ENCODE peak calls at places on chromosomes 1 and 21, in eight cellular contexts. One of them, this sample, is unnamed.

GRCh38 chr1:61638296-61638695 is 86.6 kb downstream of the TM2D1 start:
- DNase-seq in neural crest cell: no peak
- DNase-seq in activated T-cell treated with anti-CD3 and anti-CD28 coated beads, Interleukin-2, amount 50 U/mL, for 72 hours: no peak
- DNase-seq in SK-N-DZ: no peak
- DNase-seq in nucleus accumbens: no peak
- DNase-seq in A673: peak
- DNase-seq in tibial artery: no peak
- DNase-seq in HT1080: no peak
- DNase-seq in this sample: no peak

GRCh38 chr1:110673197-110673701 is 1.5 kb downstream of the KCNA3 start:
- DNase-seq in neural crest cell: no peak
- DNase-seq in activated T-cell treated with anti-CD3 and anti-CD28 coated beads, Interleukin-2, amount 50 U/mL, for 72 hours: peak
- DNase-seq in SK-N-DZ: no peak
- DNase-seq in nucleus accumbens: peak
- DNase-seq in A673: no peak
- DNase-seq in tibial artery: no peak
- DNase-seq in HT1080: no peak
- DNase-seq in this sample: no peak

GRCh38 chr1:208101661-208102431 is 142.3 kb downstream of the PLXNA2 start:
- DNase-seq in neural crest cell: peak
- DNase-seq in activated T-cell treated with anti-CD3 and anti-CD28 coated beads, Interleukin-2, amount 50 U/mL, for 72 hours: no peak
- DNase-seq in SK-N-DZ: peak
- DNase-seq in nucleus accumbens: peak
- DNase-seq in A673: no peak
- DNase-seq in tibial artery: no peak
- DNase-seq in HT1080: no peak
- DNase-seq in this sample: peak

GRCh38 chr1:93662481-93663190 is 19.0 kb downstream of the BCAR3 start:
- DNase-seq in neural crest cell: no peak
- DNase-seq in activated T-cell treated with anti-CD3 and anti-CD28 coated beads, Interleukin-2, amount 50 U/mL, for 72 hours: no peak
- DNase-seq in SK-N-DZ: no peak
- DNase-seq in nucleus accumbens: no peak
- DNase-seq in A673: peak
- DNase-seq in tibial artery: no peak
- DNase-seq in HT1080: no peak
- DNase-seq in this sample: no peak

GRCh38 chr1:212207822-212208520 is 77.2 kb upstream of the PPP2R5A start:
- DNase-seq in neural crest cell: no peak
- DNase-seq in activated T-cell treated with anti-CD3 and anti-CD28 coated beads, Interleukin-2, amount 50 U/mL, for 72 hours: no peak
- DNase-seq in SK-N-DZ: no peak
- DNase-seq in nucleus accumbens: peak
- DNase-seq in A673: no peak
- DNase-seq in tibial artery: no peak
- DNase-seq in HT1080: no peak
- DNase-seq in this sample: no peak

GRCh38 chr1:225460021-225460736 is 32.3 kb upstream of the LBR start:
- DNase-seq in neural crest cell: no peak
- DNase-seq in activated T-cell treated with anti-CD3 and anti-CD28 coated beads, Interleukin-2, amount 50 U/mL, for 72 hours: peak
- DNase-seq in SK-N-DZ: no peak
- DNase-seq in nucleus accumbens: no peak
- DNase-seq in A673: no peak
- DNase-seq in tibial artery: peak
- DNase-seq in HT1080: no peak
- DNase-seq in this sample: no peak

GRCh38 chr1:168266644-168267186 is 14.0 kb upstream of the TBX19 start:
- DNase-seq in neural crest cell: no peak
- DNase-seq in activated T-cell treated with anti-CD3 and anti-CD28 coated beads, Interleukin-2, amount 50 U/mL, for 72 hours: no peak
- DNase-seq in SK-N-DZ: no peak
- DNase-seq in nucleus accumbens: no peak
- DNase-seq in A673: no peak
- DNase-seq in tibial artery: no peak
- DNase-seq in HT1080: peak
- DNase-seq in this sample: no peak

GRCh38 chr1:87436534-87436933 is 107.9 kb downstream of the LMO4 start:
- DNase-seq in neural crest cell: no peak
- DNase-seq in activated T-cell treated with anti-CD3 and anti-CD28 coated beads, Interleukin-2, amount 50 U/mL, for 72 hours: no peak
- DNase-seq in SK-N-DZ: no peak
- DNase-seq in nucleus accumbens: no peak
- DNase-seq in A673: no peak
- DNase-seq in tibial artery: no peak
- DNase-seq in HT1080: no peak
- DNase-seq in this sample: no peak

GRCh38 chr21:45034556-45035476 is 39.6 kb upstream of the ADARB1 start:
- DNase-seq in neural crest cell: no peak
- DNase-seq in activated T-cell treated with anti-CD3 and anti-CD28 coated beads, Interleukin-2, amount 50 U/mL, for 72 hours: no peak
- DNase-seq in SK-N-DZ: no peak
- DNase-seq in nucleus accumbens: no peak
- DNase-seq in A673: no peak
- DNase-seq in tibial artery: peak
- DNase-seq in HT1080: no peak
- DNase-seq in this sample: no peak

GRCh38 chr1:193905288-193906085 is 719.1 kb upstream of the B3GALT2 start:
- DNase-seq in neural crest cell: no peak
- DNase-seq in activated T-cell treated with anti-CD3 and anti-CD28 coated beads, Interleukin-2, amount 50 U/mL, for 72 hours: no peak
- DNase-seq in SK-N-DZ: no peak
- DNase-seq in nucleus accumbens: no peak
- DNase-seq in A673: no peak
- DNase-seq in tibial artery: no peak
- DNase-seq in HT1080: peak
- DNase-seq in this sample: no peak

GRCh38 chr1:40782371-40782956 is 1.1 kb upstream of the KCNQ4 start:
- DNase-seq in neural crest cell: no peak
- DNase-seq in activated T-cell treated with anti-CD3 and anti-CD28 coated beads, Interleukin-2, amount 50 U/mL, for 72 hours: no peak
- DNase-seq in SK-N-DZ: no peak
- DNase-seq in nucleus accumbens: no peak
- DNase-seq in A673: no peak
- DNase-seq in tibial artery: no peak
- DNase-seq in HT1080: no peak
- DNase-seq in this sample: peak

GRCh38 chr1:68107771-68108170 is 57.3 kb upstream of the DIRAS3 start:
- DNase-seq in neural crest cell: no peak
- DNase-seq in activated T-cell treated with anti-CD3 and anti-CD28 coated beads, Interleukin-2, amount 50 U/mL, for 72 hours: no peak
- DNase-seq in SK-N-DZ: no peak
- DNase-seq in nucleus accumbens: no peak
- DNase-seq in A673: no peak
- DNase-seq in tibial artery: no peak
- DNase-seq in HT1080: peak
- DNase-seq in this sample: no peak

GRCh38 chr1:182955596-182956588 is 2.9 kb upstream of the SHCBP1L start:
- DNase-seq in neural crest cell: no peak
- DNase-seq in activated T-cell treated with anti-CD3 and anti-CD28 coated beads, Interleukin-2, amount 50 U/mL, for 72 hours: no peak
- DNase-seq in SK-N-DZ: no peak
- DNase-seq in nucleus accumbens: no peak
- DNase-seq in A673: no peak
- DNase-seq in tibial artery: no peak
- DNase-seq in HT1080: peak
- DNase-seq in this sample: no peak

GRCh38 chr21:34819357-34819999 is 150.7 kb downstream of the CLIC6 start:
- DNase-seq in neural crest cell: no peak
- DNase-seq in activated T-cell treated with anti-CD3 and anti-CD28 coated beads, Interleukin-2, amount 50 U/mL, for 72 hours: no peak
- DNase-seq in SK-N-DZ: no peak
- DNase-seq in nucleus accumbens: no peak
- DNase-seq in A673: no peak
- DNase-seq in tibial artery: no peak
- DNase-seq in HT1080: no peak
- DNase-seq in this sample: no peak

GRCh38 chr1:226476657-226477319 is 68.9 kb upstream of the PARP1 start:
- DNase-seq in neural crest cell: no peak
- DNase-seq in activated T-cell treated with anti-CD3 and anti-CD28 coated beads, Interleukin-2, amount 50 U/mL, for 72 hours: no peak
- DNase-seq in SK-N-DZ: no peak
- DNase-seq in nucleus accumbens: no peak
- DNase-seq in A673: peak
- DNase-seq in tibial artery: no peak
- DNase-seq in HT1080: peak
- DNase-seq in this sample: no peak

GRCh38 chr1:243345205-243345604 is 89.4 kb downstream of the SDCCAG8 start:
- DNase-seq in neural crest cell: no peak
- DNase-seq in activated T-cell treated with anti-CD3 and anti-CD28 coated beads, Interleukin-2, amount 50 U/mL, for 72 hours: no peak
- DNase-seq in SK-N-DZ: no peak
- DNase-seq in nucleus accumbens: peak
- DNase-seq in A673: peak
- DNase-seq in tibial artery: no peak
- DNase-seq in HT1080: no peak
- DNase-seq in this sample: peak

GRCh38 chr1:109757936-109758786 is 5.6 kb downstream of the EPS8L3 start:
- DNase-seq in neural crest cell: no peak
- DNase-seq in activated T-cell treated with anti-CD3 and anti-CD28 coated beads, Interleukin-2, amount 50 U/mL, for 72 hours: no peak
- DNase-seq in SK-N-DZ: no peak
- DNase-seq in nucleus accumbens: no peak
- DNase-seq in A673: no peak
- DNase-seq in tibial artery: no peak
- DNase-seq in HT1080: no peak
- DNase-seq in this sample: no peak

GRCh38 chr1:230581446-230582079 is 60.7 kb upstream of the COG2 start:
- DNase-seq in neural crest cell: no peak
- DNase-seq in activated T-cell treated with anti-CD3 and anti-CD28 coated beads, Interleukin-2, amount 50 U/mL, for 72 hours: no peak
- DNase-seq in SK-N-DZ: peak
- DNase-seq in nucleus accumbens: no peak
- DNase-seq in A673: peak
- DNase-seq in tibial artery: no peak
- DNase-seq in HT1080: peak
- DNase-seq in this sample: no peak

GRCh38 chr21:41640756-41641509 is 125.9 kb downstream of the RIPK4 start:
- DNase-seq in neural crest cell: no peak
- DNase-seq in activated T-cell treated with anti-CD3 and anti-CD28 coated beads, Interleukin-2, amount 50 U/mL, for 72 hours: no peak
- DNase-seq in SK-N-DZ: no peak
- DNase-seq in nucleus accumbens: no peak
- DNase-seq in A673: peak
- DNase-seq in tibial artery: peak
- DNase-seq in HT1080: peak
- DNase-seq in this sample: no peak

GRCh38 chr1:77639056-77639455 is 43.4 kb downstream of the ZZZ3 start:
- DNase-seq in neural crest cell: no peak
- DNase-seq in activated T-cell treated with anti-CD3 and anti-CD28 coated beads, Interleukin-2, amount 50 U/mL, for 72 hours: no peak
- DNase-seq in SK-N-DZ: no peak
- DNase-seq in nucleus accumbens: no peak
- DNase-seq in A673: no peak
- DNase-seq in tibial artery: no peak
- DNase-seq in HT1080: peak
- DNase-seq in this sample: no peak

GRCh38 chr1:212106286-212106792 is 70.8 kb downstream of the DTL start:
- DNase-seq in neural crest cell: no peak
- DNase-seq in activated T-cell treated with anti-CD3 and anti-CD28 coated beads, Interleukin-2, amount 50 U/mL, for 72 hours: no peak
- DNase-seq in SK-N-DZ: no peak
- DNase-seq in nucleus accumbens: no peak
- DNase-seq in A673: no peak
- DNase-seq in tibial artery: no peak
- DNase-seq in HT1080: no peak
- DNase-seq in this sample: no peak

GRCh38 chr1:202304370-202304769 is 37.4 kb downstream of the UBE2T start:
- DNase-seq in neural crest cell: no peak
- DNase-seq in activated T-cell treated with anti-CD3 and anti-CD28 coated beads, Interleukin-2, amount 50 U/mL, for 72 hours: no peak
- DNase-seq in SK-N-DZ: no peak
- DNase-seq in nucleus accumbens: peak
- DNase-seq in A673: no peak
- DNase-seq in tibial artery: peak
- DNase-seq in HT1080: no peak
- DNase-seq in this sample: peak

GRCh38 chr1:227323164-227323955 is 5.1 kb upstream of the CDC42BPA start:
- DNase-seq in neural crest cell: no peak
- DNase-seq in activated T-cell treated with anti-CD3 and anti-CD28 coated beads, Interleukin-2, amount 50 U/mL, for 72 hours: no peak
- DNase-seq in SK-N-DZ: no peak
- DNase-seq in nucleus accumbens: no peak
- DNase-seq in A673: no peak
- DNase-seq in tibial artery: no peak
- DNase-seq in HT1080: no peak
- DNase-seq in this sample: no peak

GRCh38 chr1:201169971-201170532 is 15.8 kb upstream of the TMEM9 start:
- DNase-seq in neural crest cell: no peak
- DNase-seq in activated T-cell treated with anti-CD3 and anti-CD28 coated beads, Interleukin-2, amount 50 U/mL, for 72 hours: no peak
- DNase-seq in SK-N-DZ: no peak
- DNase-seq in nucleus accumbens: no peak
- DNase-seq in A673: no peak
- DNase-seq in tibial artery: no peak
- DNase-seq in HT1080: no peak
- DNase-seq in this sample: no peak

GRCh38 chr1:212646588-212646987 is 38.0 kb downstream of the ATF3 start:
- DNase-seq in neural crest cell: no peak
- DNase-seq in activated T-cell treated with anti-CD3 and anti-CD28 coated beads, Interleukin-2, amount 50 U/mL, for 72 hours: no peak
- DNase-seq in SK-N-DZ: no peak
- DNase-seq in nucleus accumbens: peak
- DNase-seq in A673: no peak
- DNase-seq in tibial artery: no peak
- DNase-seq in HT1080: no peak
- DNase-seq in this sample: no peak

GRCh38 chr1:156245451-156246232 is 2.2 kb downstream of the PAQR6 start:
- DNase-seq in neural crest cell: no peak
- DNase-seq in activated T-cell treated with anti-CD3 and anti-CD28 coated beads, Interleukin-2, amount 50 U/mL, for 72 hours: peak
- DNase-seq in SK-N-DZ: no peak
- DNase-seq in nucleus accumbens: no peak
- DNase-seq in A673: no peak
- DNase-seq in tibial artery: no peak
- DNase-seq in HT1080: no peak
- DNase-seq in this sample: no peak

GRCh38 chr1:156152628-156153027 is 757 bp upstream of the SEMA4A start:
- DNase-seq in neural crest cell: no peak
- DNase-seq in activated T-cell treated with anti-CD3 and anti-CD28 coated beads, Interleukin-2, amount 50 U/mL, for 72 hours: no peak
- DNase-seq in SK-N-DZ: no peak
- DNase-seq in nucleus accumbens: no peak
- DNase-seq in A673: no peak
- DNase-seq in tibial artery: no peak
- DNase-seq in HT1080: no peak
- DNase-seq in this sample: no peak

This sample was measured in head of caudate nucleus.